ENCODE peak calls at places on chromosome 13, in eight cellular contexts. V is naive thymus-derived CD8-positive, alpha-beta T cell; D is right cardiac atrium; O is psoas muscle; R is activated naive CD4-positive, alpha-beta T cell treated with anti-CD3 and anti-CD28 coated beads, Interleukin-2, amount 50 U/mL, for 72 hours; H is activated T-cell treated with anti-CD3 and anti-CD28 coated beads, Interleukin-2, amount 50 U/mL, for 72 hours; E is heart left ventricle; Y is activated CD8-positive, alpha-beta memory T cell treated with anti-CD3 and anti-CD28 coated beads, Interleukin-2, amount 10 ng/mL, durations not matched to agents 7 days and 5 days. G is an unnamed sample.

GRCh38 chr13:36778083-36778671 is 40.8 kb upstream of the RFXAP start:
- ATAC-seq in V (no peak), D (no peak), O (no peak), R (no peak), H (no peak), E (no peak), Y (no peak), G (peak; percentile 42)

GRCh38 chr13:37701306-37701705 is 102.7 kb upstream of the POSTN start:
- ATAC-seq in V (no peak), D (peak; percentile 73), O (no peak), R (no peak), H (no peak), E (no peak), Y (no peak), G (no peak)

GRCh38 chr13:46858163-46858562 is 38.7 kb downstream of the HTR2A start:
- ATAC-seq in V (no peak), D (no peak), O (no peak), R (no peak), H (no peak), E (no peak), Y (no peak), G (no peak)

GRCh38 chr13:98751397-98752110 is 918 bp downstream of the SLC15A1 start:
- ATAC-seq in V (no peak), D (peak; percentile 69), O (no peak), R (no peak), H (no peak), E (no peak), Y (no peak), G (no peak)

GRCh38 chr13:20831254-20831653 is 57.5 kb upstream of the EEF1AKMT1 start:
- ATAC-seq in V (no peak), D (no peak), O (no peak), R (no peak), H (no peak), E (no peak), Y (no peak), G (no peak)

GRCh38 chr13:35157143-35157755 is 215.2 kb downstream of the NBEA start:
- ATAC-seq in V (no peak), D (peak; percentile 66), O (no peak), R (peak; percentile 50), H (no peak), E (peak; percentile 45), Y (no peak), G (no peak)

GRCh38 chr13:36244073-36244472 is 29.7 kb upstream of the SOHLH2 start:
- ATAC-seq in V (no peak), D (no peak), O (no peak), R (no peak), H (no peak), E (no peak), Y (no peak), G (no peak)

GRCh38 chr13:43129021-43129420 is 105.6 kb downstream of the DNAJC15 start:
- ATAC-seq in V (no peak), D (no peak), O (no peak), R (no peak), H (no peak), E (no peak), Y (no peak), G (no peak)

GRCh38 chr13:61192826-61193225 is 222.8 kb downstream of the PCDH20 start:
- ATAC-seq in V (no peak), D (no peak), O (no peak), R (no peak), H (no peak), E (no peak), Y (no peak), G (no peak)

GRCh38 chr13:65600702-65601101 is 1629.4 kb downstream of the PCDH9 start:
- ATAC-seq in V (no peak), D (no peak), O (no peak), R (no peak), H (no peak), E (no peak), Y (no peak), G (no peak)

GRCh38 chr13:102233566-102234208 is 168.2 kb downstream of the FGF14 start:
- ATAC-seq in V (no peak), D (no peak), O (no peak), R (peak; percentile 58), H (peak; percentile 49), E (no peak), Y (peak; percentile 47), G (no peak)

GRCh38 chr13:80086304-80086721 is 254.6 kb downstream of the SPRY2 start:
- ATAC-seq in V (no peak), D (no peak), O (no peak), R (no peak), H (no peak), E (no peak), Y (no peak), G (no peak)

GRCh38 chr13:51729853-51730553 is 74.0 kb downstream of the DHRS12 start:
- ATAC-seq in V (no peak), D (peak; percentile 77), O (peak; percentile 65), R (peak; percentile 93), H (peak; percentile 84), E (peak; percentile 34), Y (peak; percentile 48), G (no peak)

GRCh38 chr13:30366083-30366482 is 56.2 kb upstream of the UBE2L5 start:
- ATAC-seq in V (no peak), D (no peak), O (no peak), R (no peak), H (no peak), E (no peak), Y (no peak), G (peak; percentile 64)

GRCh38 chr13:106375085-106375484 is 160.4 kb downstream of the EFNB2 start:
- ATAC-seq in V (no peak), D (no peak), O (no peak), R (no peak), H (no peak), E (no peak), Y (no peak), G (no peak)

GRCh38 chr13:34201050-34201913 is 383.3 kb downstream of the RFC3 start:
- ATAC-seq in V (no peak), D (peak; percentile 76), O (no peak), R (no peak), H (no peak), E (peak; percentile 91), Y (no peak), G (no peak)

GRCh38 chr13:95059306-95059705 is 241.9 kb downstream of the ABCC4 start:
- ATAC-seq in V (no peak), D (no peak), O (no peak), R (no peak), H (no peak), E (no peak), Y (no peak), G (no peak)

GRCh38 chr13:49308104-49308875 is 60.6 kb downstream of the CDADC1 start:
- ATAC-seq in V (no peak), D (peak; percentile 95), O (peak; percentile 82), R (no peak), H (no peak), E (peak; percentile 91), Y (no peak), G (no peak)

GRCh38 chr13:31168736-31169135 is 7.0 kb upstream of the HSPH1 start:
- ATAC-seq in V (no peak), D (peak; percentile 20), O (no peak), R (no peak), H (no peak), E (no peak), Y (no peak), G (no peak)

GRCh38 chr13:26034018-26034417 is 17.8 kb downstream of the SHISA2 start:
- ATAC-seq in V (no peak), D (no peak), O (no peak), R (no peak), H (no peak), E (no peak), Y (no peak), G (no peak)

GRCh38 chr13:59126474-59126873 is 1037.3 kb downstream of the DIAPH3 start:
- ATAC-seq in V (no peak), D (no peak), O (no peak), R (no peak), H (no peak), E (no peak), Y (no peak), G (no peak)

GRCh38 chr13:80654638-80655249 is 313.8 kb upstream of the SPRY2 start:
- ATAC-seq in V (no peak), D (peak; percentile 39), O (no peak), R (no peak), H (no peak), E (peak; percentile 74), Y (no peak), G (peak; percentile 54)